ENCODE peak calls at places on chromosomes 11 and 22, in nine cellular contexts. X is NT2/D1; S is non-pigmented ciliary epithelial cell; W is endodermal cell; T is adrenal gland; C is mammary epithelial cell; I is MV-4-11; U is stimulated activated CD4-positive, alpha-beta T cell treated with anti-CD3 and anti-CD28 coated beads, Interleukin-12 subunit alpha, Interleukin-12 subunit beta, amount 100 ng/mL, for 24 hours; F is RCC 7860. R is an unnamed sample.
A peak's percentile ranks its signal among the peaks of the same experiment; 100 is the strongest.

GRCh38 chr11:64007160-64007628 is 21.0 kb downstream of the OTUB1 start:
- DNase-seq in U (no peak), W (peak; percentile 79), I (peak; percentile 39), S (no peak), X (no peak), C (peak; percentile 20), F (no peak), T (peak; percentile 64), R (no peak)

GRCh38 chr22:21030621-21031544 is 1.5 kb downstream of the SLC7A4 start:
- DNase-seq in X (no peak), S (no peak), W (no peak), I (no peak), U (no peak), C (no peak), T (no peak), F (no peak), R (no peak)

GRCh38 chr22:30881361-30882180 is 87.0 kb downstream of the MORC2 start:
- DNase-seq in S (no peak), W (peak; percentile 85), U (no peak), X (no peak), C (no peak), T (peak; percentile 61), F (no peak), I (no peak), R (no peak)

GRCh38 chr22:25083414-25084166 is 116.1 kb upstream of the CRYBB3 start:
- DNase-seq in X (no peak), F (no peak), T (no peak), C (peak; percentile 30), W (no peak), I (no peak), S (no peak), U (no peak), R (no peak)

GRCh38 chr11:114072978-114073377 is 13.5 kb downstream of the ZBTB16 start:
- DNase-seq in X (no peak), T (no peak), C (no peak), U (no peak), F (no peak), S (no peak), I (no peak), W (no peak), R (no peak)

GRCh38 chr22:47715866-47716578 is 953.6 kb downstream of the TBC1D22A start:
- DNase-seq in W (no peak), X (no peak), C (no peak), F (no peak), T (no peak), I (no peak), U (no peak), S (no peak), R (no peak)

GRCh38 chr11:9990221-9990973 is 303.6 kb downstream of the SBF2 start:
- DNase-seq in F (no peak), W (no peak), C (no peak), I (peak; percentile 4), T (peak; percentile 11), U (no peak), S (no peak), X (no peak), R (peak; percentile 18)

GRCh38 chr11:124070906-124071621 is 29.9 kb upstream of the OR10G7 start:
- DNase-seq in X (peak; percentile 66), W (peak; percentile 92), T (peak; percentile 58), F (peak; percentile 25), C (peak; percentile 50), U (peak; percentile 34), S (peak; percentile 50), I (peak; percentile 95), R (peak; percentile 88)

GRCh38 chr22:23685205-23685784 is 5.5 kb upstream of the RGL4 start:
- DNase-seq in I (no peak), U (no peak), S (no peak), F (no peak), X (no peak), C (peak; percentile 6), T (peak; percentile 59), W (no peak), R (no peak)

GRCh38 chr22:29994941-29995340 is 85.3 kb upstream of the HORMAD2 start:
- DNase-seq in C (no peak), S (no peak), I (no peak), T (no peak), X (no peak), W (no peak), F (peak; percentile 62), U (no peak), R (peak; percentile 60)

GRCh38 chr11:75264971-75265370 is 24.4 kb downstream of the TPBGL start:
- DNase-seq in W (peak; percentile 44), F (no peak), T (no peak), X (no peak), C (no peak), I (no peak), S (no peak), U (no peak), R (no peak)

GRCh38 chr22:35630387-35630793 is 13.3 kb upstream of the MB start:
- DNase-seq in S (no peak), I (no peak), F (peak; percentile 62), X (no peak), W (peak; percentile 73), C (peak; percentile 42), T (no peak), U (no peak), R (no peak)

GRCh38 chr11:18934195-18934808 is 4.9 kb downstream of the MRGPRX1 start:
- DNase-seq in U (no peak), S (no peak), T (peak; percentile 6), F (no peak), W (no peak), C (no peak), X (no peak), I (no peak), R (no peak)

GRCh38 chr11:80379620-80380278 is 938.9 kb upstream of the TENM4 start:
- DNase-seq in U (no peak), S (no peak), I (no peak), X (no peak), W (no peak), C (no peak), T (no peak), F (no peak), R (no peak)

GRCh38 chr11:40722179-40722795 is 737.2 kb downstream of the LRRC4C start:
- DNase-seq in W (peak; percentile 85), X (peak; percentile 69), T (no peak), C (peak; percentile 28), I (no peak), U (no peak), S (no peak), F (no peak), R (peak; percentile 7)

GRCh38 chr11:64675417-64676252 is 47.4 kb downstream of the NRXN2 start:
- DNase-seq in C (peak; percentile 48), U (no peak), F (peak; percentile 31), T (peak; percentile 88), W (no peak), X (no peak), I (no peak), S (no peak), R (no peak)

GRCh38 chr11:27040302-27041115 is at the start of gene BBOX1:
- DNase-seq in I (no peak), U (no peak), X (no peak), S (no peak), C (peak; percentile 96), W (no peak), F (no peak), T (no peak), R (no peak)

GRCh38 chr11:131745405-131745804 is 375.0 kb downstream of the NTM start:
- DNase-seq in C (no peak), X (no peak), I (no peak), F (no peak), U (no peak), W (no peak), T (no peak), S (peak; percentile 73), R (peak; percentile 78)

GRCh38 chr11:71341173-71341572 is 88.8 kb upstream of the SHANK2 start:
- DNase-seq in U (no peak), T (no peak), C (no peak), W (no peak), I (no peak), X (no peak), F (no peak), S (no peak), R (no peak)

GRCh38 chr11:36672815-36673450 is 74.9 kb upstream of the RAG2 start:
- DNase-seq in X (peak; percentile 15), U (no peak), W (no peak), I (peak; percentile 24), T (peak; percentile 18), C (peak; percentile 39), S (peak; percentile 15), F (peak; percentile 35), R (peak; percentile 53)

GRCh38 chr11:65375012-65375411 is 7.4 kb downstream of the SLC25A45 start:
- DNase-seq in F (no peak), S (no peak), X (no peak), I (no peak), T (no peak), U (no peak), C (peak; percentile 37), W (no peak), R (no peak)

GRCh38 chr11:118605116-118605867 is 2.1 kb upstream of the PHLDB1 start:
- DNase-seq in F (no peak), T (peak; percentile 62), W (peak; percentile 62), U (no peak), I (peak; percentile 61), S (no peak), X (no peak), C (no peak), R (peak; percentile 55)

GRCh38 chr11:1112351-1113191 is 37.9 kb downstream of the MUC2 start:
- DNase-seq in U (no peak), C (no peak), I (no peak), W (peak; percentile 38), X (no peak), F (no peak), S (no peak), T (peak; percentile 2), R (no peak)

GRCh38 chr11:12540913-12541587 is 133.2 kb upstream of the TEAD1 start:
- DNase-seq in U (no peak), I (no peak), T (no peak), X (no peak), C (no peak), S (peak; percentile 70), W (peak; percentile 66), F (peak; percentile 61), R (no peak)

GRCh38 chr11:60951909-60952741 is at the start of gene SLC15A3:
- DNase-seq in F (no peak), W (peak; percentile 83), X (no peak), U (no peak), S (no peak), C (no peak), I (peak; percentile 95), T (peak; percentile 62), R (peak; percentile 37)

GRCh38 chr22:38451404-38451803 is 3.6 kb downstream of the KCNJ4 start:
- DNase-seq in U (no peak), X (no peak), I (no peak), T (no peak), W (no peak), C (no peak), S (no peak), F (no peak), R (no peak)

GRCh38 chr11:5719703-5720495 is 16.3 kb upstream of the OR56B1 start:
- DNase-seq in S (no peak), C (no peak), F (no peak), X (no peak), U (no peak), I (peak; percentile 46), W (no peak), T (no peak), R (no peak)

R was measured in endothelial cell of umbilical vein.